ENCODE peak calls at places on chromosomes 5 and 9, in seven cellular contexts. One of them, this sample, is unnamed.

GRCh38 chr9:78906356-78906755 is 609.4 kb downstream of the PSAT1 start:
- DNase-seq in kidney glomerular epithelial cell: no peak
- DNase-seq in stimulated activated CD8-positive, alpha-beta memory T cell treated with anti-CD3 and anti-CD28 coated beads, Interleukin-12 subunit alpha, Interleukin-12 subunit beta, amount 100 ng/mL, for 1 hour: no peak
- DNase-seq in ELR: peak; percentile 19
- DNase-seq in amniotic stem cell: no peak
- DNase-seq in GDM1: no peak
- DNase-seq in NCI-H2081: no peak
- DNase-seq in this sample: no peak

GRCh38 chr5:78594946-78595921 is 53.3 kb downstream of the LHFPL2 start:
- DNase-seq in ELR: peak; percentile 99
- DNase-seq in amniotic stem cell: peak; percentile 80
- DNase-seq in NCI-H2081: no peak
- DNase-seq in kidney glomerular epithelial cell: peak; percentile 100
- DNase-seq in stimulated activated CD8-positive, alpha-beta memory T cell treated with anti-CD3 and anti-CD28 coated beads, Interleukin-12 subunit alpha, Interleukin-12 subunit beta, amount 100 ng/mL, for 1 hour: no peak
- DNase-seq in GDM1: no peak
- DNase-seq in this sample: peak; percentile 83

GRCh38 chr5:73735032-73735734 is 109.2 kb downstream of the ARHGEF28 start:
- DNase-seq in stimulated activated CD8-positive, alpha-beta memory T cell treated with anti-CD3 and anti-CD28 coated beads, Interleukin-12 subunit alpha, Interleukin-12 subunit beta, amount 100 ng/mL, for 1 hour: no peak
- DNase-seq in GDM1: no peak
- DNase-seq in ELR: no peak
- DNase-seq in kidney glomerular epithelial cell: no peak
- DNase-seq in amniotic stem cell: no peak
- DNase-seq in NCI-H2081: no peak
- DNase-seq in this sample: no peak

GRCh38 chr9:27090716-27091115 is 18.3 kb upstream of the TEK start:
- DNase-seq in NCI-H2081: no peak
- DNase-seq in ELR: no peak
- DNase-seq in stimulated activated CD8-positive, alpha-beta memory T cell treated with anti-CD3 and anti-CD28 coated beads, Interleukin-12 subunit alpha, Interleukin-12 subunit beta, amount 100 ng/mL, for 1 hour: no peak
- DNase-seq in kidney glomerular epithelial cell: no peak
- DNase-seq in amniotic stem cell: no peak
- DNase-seq in GDM1: no peak
- DNase-seq in this sample: no peak

GRCh38 chr5:151288180-151288579 is 15.4 kb downstream of the SLC36A3 start:
- DNase-seq in NCI-H2081: no peak
- DNase-seq in amniotic stem cell: no peak
- DNase-seq in GDM1: no peak
- DNase-seq in stimulated activated CD8-positive, alpha-beta memory T cell treated with anti-CD3 and anti-CD28 coated beads, Interleukin-12 subunit alpha, Interleukin-12 subunit beta, amount 100 ng/mL, for 1 hour: no peak
- DNase-seq in kidney glomerular epithelial cell: peak; percentile 12
- DNase-seq in ELR: peak; percentile 15
- DNase-seq in this sample: no peak

GRCh38 chr5:150665044-150665443 is 4.0 kb downstream of the MYOZ3 start:
- DNase-seq in NCI-H2081: no peak
- DNase-seq in stimulated activated CD8-positive, alpha-beta memory T cell treated with anti-CD3 and anti-CD28 coated beads, Interleukin-12 subunit alpha, Interleukin-12 subunit beta, amount 100 ng/mL, for 1 hour: no peak
- DNase-seq in amniotic stem cell: no peak
- DNase-seq in ELR: no peak
- DNase-seq in kidney glomerular epithelial cell: no peak
- DNase-seq in GDM1: no peak
- DNase-seq in this sample: no peak

GRCh38 chr5:153707626-153708025 is 217.2 kb downstream of the GRIA1 start:
- DNase-seq in amniotic stem cell: no peak
- DNase-seq in ELR: no peak
- DNase-seq in stimulated activated CD8-positive, alpha-beta memory T cell treated with anti-CD3 and anti-CD28 coated beads, Interleukin-12 subunit alpha, Interleukin-12 subunit beta, amount 100 ng/mL, for 1 hour: no peak
- DNase-seq in NCI-H2081: no peak
- DNase-seq in GDM1: no peak
- DNase-seq in kidney glomerular epithelial cell: no peak
- DNase-seq in this sample: no peak

GRCh38 chr5:61228691-61229280 is 66.5 kb upstream of the SMIM15 start:
- DNase-seq in amniotic stem cell: no peak
- DNase-seq in NCI-H2081: no peak
- DNase-seq in stimulated activated CD8-positive, alpha-beta memory T cell treated with anti-CD3 and anti-CD28 coated beads, Interleukin-12 subunit alpha, Interleukin-12 subunit beta, amount 100 ng/mL, for 1 hour: no peak
- DNase-seq in ELR: peak; percentile 38
- DNase-seq in GDM1: no peak
- DNase-seq in kidney glomerular epithelial cell: no peak
- DNase-seq in this sample: no peak

GRCh38 chr9:114237781-114238180 is 82.4 kb downstream of the COL27A1 start:
- DNase-seq in GDM1: no peak
- DNase-seq in amniotic stem cell: no peak
- DNase-seq in NCI-H2081: no peak
- DNase-seq in stimulated activated CD8-positive, alpha-beta memory T cell treated with anti-CD3 and anti-CD28 coated beads, Interleukin-12 subunit alpha, Interleukin-12 subunit beta, amount 100 ng/mL, for 1 hour: no peak
- DNase-seq in ELR: no peak
- DNase-seq in kidney glomerular epithelial cell: no peak
- DNase-seq in this sample: no peak

GRCh38 chr5:150541895-150542294 is 34.0 kb downstream of the NDST1 start:
- DNase-seq in kidney glomerular epithelial cell: no peak
- DNase-seq in ELR: peak; percentile 65
- DNase-seq in NCI-H2081: no peak
- DNase-seq in amniotic stem cell: no peak
- DNase-seq in stimulated activated CD8-positive, alpha-beta memory T cell treated with anti-CD3 and anti-CD28 coated beads, Interleukin-12 subunit alpha, Interleukin-12 subunit beta, amount 100 ng/mL, for 1 hour: no peak
- DNase-seq in GDM1: no peak
- DNase-seq in this sample: no peak

GRCh38 chr5:129820-130219 is 37.9 kb downstream of the PLEKHG4B start:
- DNase-seq in GDM1: no peak
- DNase-seq in amniotic stem cell: no peak
- DNase-seq in ELR: peak; percentile 85
- DNase-seq in NCI-H2081: no peak
- DNase-seq in kidney glomerular epithelial cell: no peak
- DNase-seq in stimulated activated CD8-positive, alpha-beta memory T cell treated with anti-CD3 and anti-CD28 coated beads, Interleukin-12 subunit alpha, Interleukin-12 subunit beta, amount 100 ng/mL, for 1 hour: no peak
- DNase-seq in this sample: peak; percentile 68

GRCh38 chr5:136053336-136054121 is 24.7 kb downstream of the TGFBI start:
- DNase-seq in ELR: peak; percentile 99
- DNase-seq in NCI-H2081: no peak
- DNase-seq in GDM1: no peak
- DNase-seq in kidney glomerular epithelial cell: peak; percentile 96
- DNase-seq in stimulated activated CD8-positive, alpha-beta memory T cell treated with anti-CD3 and anti-CD28 coated beads, Interleukin-12 subunit alpha, Interleukin-12 subunit beta, amount 100 ng/mL, for 1 hour: no peak
- DNase-seq in amniotic stem cell: peak; percentile 94
- DNase-seq in this sample: peak; percentile 98

GRCh38 chr5:67043789-67044511 is 152.6 kb downstream of the CD180 start:
- DNase-seq in GDM1: no peak
- DNase-seq in amniotic stem cell: no peak
- DNase-seq in ELR: no peak
- DNase-seq in stimulated activated CD8-positive, alpha-beta memory T cell treated with anti-CD3 and anti-CD28 coated beads, Interleukin-12 subunit alpha, Interleukin-12 subunit beta, amount 100 ng/mL, for 1 hour: no peak
- DNase-seq in NCI-H2081: no peak
- DNase-seq in kidney glomerular epithelial cell: no peak
- DNase-seq in this sample: no peak

GRCh38 chr5:79890119-79890870 is 100.8 kb downstream of the MTX3 start:
- DNase-seq in NCI-H2081: no peak
- DNase-seq in stimulated activated CD8-positive, alpha-beta memory T cell treated with anti-CD3 and anti-CD28 coated beads, Interleukin-12 subunit alpha, Interleukin-12 subunit beta, amount 100 ng/mL, for 1 hour: no peak
- DNase-seq in GDM1: no peak
- DNase-seq in amniotic stem cell: no peak
- DNase-seq in ELR: no peak
- DNase-seq in kidney glomerular epithelial cell: no peak
- DNase-seq in this sample: no peak

GRCh38 chr9:130288926-130289705 is 23.6 kb downstream of the HMCN2 start:
- DNase-seq in stimulated activated CD8-positive, alpha-beta memory T cell treated with anti-CD3 and anti-CD28 coated beads, Interleukin-12 subunit alpha, Interleukin-12 subunit beta, amount 100 ng/mL, for 1 hour: no peak
- DNase-seq in ELR: no peak
- DNase-seq in GDM1: no peak
- DNase-seq in kidney glomerular epithelial cell: no peak
- DNase-seq in NCI-H2081: no peak
- DNase-seq in amniotic stem cell: no peak
- DNase-seq in this sample: no peak

GRCh38 chr9:100919526-100919925 is 109.0 kb upstream of the PLPPR1 start:
- DNase-seq in amniotic stem cell: no peak
- DNase-seq in stimulated activated CD8-positive, alpha-beta memory T cell treated with anti-CD3 and anti-CD28 coated beads, Interleukin-12 subunit alpha, Interleukin-12 subunit beta, amount 100 ng/mL, for 1 hour: no peak
- DNase-seq in ELR: no peak
- DNase-seq in kidney glomerular epithelial cell: no peak
- DNase-seq in NCI-H2081: no peak
- DNase-seq in GDM1: no peak
- DNase-seq in this sample: no peak

GRCh38 chr5:136036991-136037705 is 8.4 kb downstream of the TGFBI start:
- DNase-seq in ELR: peak; percentile 93
- DNase-seq in GDM1: peak; percentile 49
- DNase-seq in kidney glomerular epithelial cell: peak; percentile 29
- DNase-seq in NCI-H2081: peak; percentile 74
- DNase-seq in amniotic stem cell: no peak
- DNase-seq in stimulated activated CD8-positive, alpha-beta memory T cell treated with anti-CD3 and anti-CD28 coated beads, Interleukin-12 subunit alpha, Interleukin-12 subunit beta, amount 100 ng/mL, for 1 hour: no peak
- DNase-seq in this sample: peak; percentile 81

GRCh38 chr9:89418112-89418872 is 79.6 kb downstream of the SEMA4D start:
- DNase-seq in ELR: no peak
- DNase-seq in amniotic stem cell: no peak
- DNase-seq in kidney glomerular epithelial cell: no peak
- DNase-seq in NCI-H2081: no peak
- DNase-seq in GDM1: no peak
- DNase-seq in stimulated activated CD8-positive, alpha-beta memory T cell treated with anti-CD3 and anti-CD28 coated beads, Interleukin-12 subunit alpha, Interleukin-12 subunit beta, amount 100 ng/mL, for 1 hour: no peak
- DNase-seq in this sample: no peak

GRCh38 chr5:145752947-145753346 is 82.2 kb downstream of the PRELID2 start:
- DNase-seq in kidney glomerular epithelial cell: no peak
- DNase-seq in amniotic stem cell: peak; percentile 5
- DNase-seq in stimulated activated CD8-positive, alpha-beta memory T cell treated with anti-CD3 and anti-CD28 coated beads, Interleukin-12 subunit alpha, Interleukin-12 subunit beta, amount 100 ng/mL, for 1 hour: no peak
- DNase-seq in GDM1: no peak
- DNase-seq in ELR: peak; percentile 15
- DNase-seq in NCI-H2081: no peak
- DNase-seq in this sample: no peak

GRCh38 chr5:149993471-149993870 is 7.0 kb downstream of the TIGD6 start:
- DNase-seq in GDM1: no peak
- DNase-seq in stimulated activated CD8-positive, alpha-beta memory T cell treated with anti-CD3 and anti-CD28 coated beads, Interleukin-12 subunit alpha, Interleukin-12 subunit beta, amount 100 ng/mL, for 1 hour: no peak
- DNase-seq in kidney glomerular epithelial cell: no peak
- DNase-seq in ELR: no peak
- DNase-seq in amniotic stem cell: no peak
- DNase-seq in NCI-H2081: no peak
- DNase-seq in this sample: no peak

GRCh38 chr9:18359335-18359734 is 114.6 kb upstream of the ADAMTSL1 start:
- DNase-seq in ELR: peak; percentile 79
- DNase-seq in kidney glomerular epithelial cell: no peak
- DNase-seq in stimulated activated CD8-positive, alpha-beta memory T cell treated with anti-CD3 and anti-CD28 coated beads, Interleukin-12 subunit alpha, Interleukin-12 subunit beta, amount 100 ng/mL, for 1 hour: no peak
- DNase-seq in GDM1: no peak
- DNase-seq in amniotic stem cell: no peak
- DNase-seq in NCI-H2081: no peak
- DNase-seq in this sample: no peak

GRCh38 chr9:93129286-93129685 is 4.8 kb downstream of the NINJ1 start:
- DNase-seq in NCI-H2081: no peak
- DNase-seq in amniotic stem cell: no peak
- DNase-seq in ELR: no peak
- DNase-seq in GDM1: no peak
- DNase-seq in stimulated activated CD8-positive, alpha-beta memory T cell treated with anti-CD3 and anti-CD28 coated beads, Interleukin-12 subunit alpha, Interleukin-12 subunit beta, amount 100 ng/mL, for 1 hour: no peak
- DNase-seq in kidney glomerular epithelial cell: no peak
- DNase-seq in this sample: no peak

GRCh38 chr5:76715734-76716455 is at the start of gene F2R:
- DNase-seq in ELR: peak; percentile 84
- DNase-seq in stimulated activated CD8-positive, alpha-beta memory T cell treated with anti-CD3 and anti-CD28 coated beads, Interleukin-12 subunit alpha, Interleukin-12 subunit beta, amount 100 ng/mL, for 1 hour: peak; percentile 33
- DNase-seq in amniotic stem cell: no peak
- DNase-seq in kidney glomerular epithelial cell: peak; percentile 52
- DNase-seq in GDM1: peak; percentile 66
- DNase-seq in NCI-H2081: peak; percentile 27
- DNase-seq in this sample: peak; percentile 89

GRCh38 chr5:132055808-132056609 is 4.4 kb upstream of the IL3 start:
- DNase-seq in amniotic stem cell: no peak
- DNase-seq in NCI-H2081: no peak
- DNase-seq in stimulated activated CD8-positive, alpha-beta memory T cell treated with anti-CD3 and anti-CD28 coated beads, Interleukin-12 subunit alpha, Interleukin-12 subunit beta, amount 100 ng/mL, for 1 hour: peak; percentile 46
- DNase-seq in GDM1: peak; percentile 51
- DNase-seq in ELR: no peak
- DNase-seq in kidney glomerular epithelial cell: no peak
- DNase-seq in this sample: no peak

GRCh38 chr9:73615557-73615956 is 463.9 kb downstream of the ANXA1 start:
- DNase-seq in stimulated activated CD8-positive, alpha-beta memory T cell treated with anti-CD3 and anti-CD28 coated beads, Interleukin-12 subunit alpha, Interleukin-12 subunit beta, amount 100 ng/mL, for 1 hour: no peak
- DNase-seq in ELR: no peak
- DNase-seq in GDM1: no peak
- DNase-seq in kidney glomerular epithelial cell: no peak
- DNase-seq in NCI-H2081: no peak
- DNase-seq in amniotic stem cell: no peak
- DNase-seq in this sample: no peak

GRCh38 chr5:149143470-149143869 is 2.2 kb downstream of the ABLIM3 start:
- DNase-seq in amniotic stem cell: peak; percentile 62
- DNase-seq in GDM1: no peak
- DNase-seq in kidney glomerular epithelial cell: no peak
- DNase-seq in ELR: peak; percentile 83
- DNase-seq in stimulated activated CD8-positive, alpha-beta memory T cell treated with anti-CD3 and anti-CD28 coated beads, Interleukin-12 subunit alpha, Interleukin-12 subunit beta, amount 100 ng/mL, for 1 hour: no peak
- DNase-seq in NCI-H2081: no peak
- DNase-seq in this sample: peak; percentile 74

GRCh38 chr5:43098064-43098463 is 22.6 kb upstream of the ZNF131 start:
- DNase-seq in NCI-H2081: no peak
- DNase-seq in stimulated activated CD8-positive, alpha-beta memory T cell treated with anti-CD3 and anti-CD28 coated beads, Interleukin-12 subunit alpha, Interleukin-12 subunit beta, amount 100 ng/mL, for 1 hour: no peak
- DNase-seq in kidney glomerular epithelial cell: no peak
- DNase-seq in GDM1: no peak
- DNase-seq in amniotic stem cell: no peak
- DNase-seq in ELR: no peak
- DNase-seq in this sample: no peak

GRCh38 chr5:93330506-93330905 is 250.5 kb downstream of the NR2F1-AS1 start:
- DNase-seq in NCI-H2081: no peak
- DNase-seq in amniotic stem cell: no peak
- DNase-seq in stimulated activated CD8-positive, alpha-beta memory T cell treated with anti-CD3 and anti-CD28 coated beads, Interleukin-12 subunit alpha, Interleukin-12 subunit beta, amount 100 ng/mL, for 1 hour: no peak
- DNase-seq in kidney glomerular epithelial cell: no peak
- DNase-seq in ELR: peak; percentile 85
- DNase-seq in GDM1: no peak
- DNase-seq in this sample: no peak

GRCh38 chr9:131627846-131628820 is 82.8 kb downstream of the PRRT1B start:
- DNase-seq in kidney glomerular epithelial cell: no peak
- DNase-seq in stimulated activated CD8-positive, alpha-beta memory T cell treated with anti-CD3 and anti-CD28 coated beads, Interleukin-12 subunit alpha, Interleukin-12 subunit beta, amount 100 ng/mL, for 1 hour: peak; percentile 18
- DNase-seq in GDM1: no peak
- DNase-seq in NCI-H2081: no peak
- DNase-seq in amniotic stem cell: no peak
- DNase-seq in ELR: no peak
- DNase-seq in this sample: peak; percentile 65

GRCh38 chr9:77899679-77900354 is 131.8 kb downstream of the GNAQ start:
- DNase-seq in stimulated activated CD8-positive, alpha-beta memory T cell treated with anti-CD3 and anti-CD28 coated beads, Interleukin-12 subunit alpha, Interleukin-12 subunit beta, amount 100 ng/mL, for 1 hour: no peak
- DNase-seq in GDM1: no peak
- DNase-seq in amniotic stem cell: peak; percentile 57
- DNase-seq in kidney glomerular epithelial cell: peak; percentile 42
- DNase-seq in ELR: peak; percentile 88
- DNase-seq in NCI-H2081: no peak
- DNase-seq in this sample: no peak

GRCh38 chr5:74947961-74948613 is 81.9 kb upstream of the FAM169A start:
- DNase-seq in kidney glomerular epithelial cell: peak; percentile 68
- DNase-seq in ELR: peak; percentile 19
- DNase-seq in GDM1: no peak
- DNase-seq in amniotic stem cell: no peak
- DNase-seq in stimulated activated CD8-positive, alpha-beta memory T cell treated with anti-CD3 and anti-CD28 coated beads, Interleukin-12 subunit alpha, Interleukin-12 subunit beta, amount 100 ng/mL, for 1 hour: no peak
- DNase-seq in NCI-H2081: no peak
- DNase-seq in this sample: no peak

GRCh38 chr5:175654346-175654745 is 3.5 kb upstream of the HRH2 start:
- DNase-seq in GDM1: no peak
- DNase-seq in ELR: no peak
- DNase-seq in amniotic stem cell: no peak
- DNase-seq in NCI-H2081: no peak
- DNase-seq in stimulated activated CD8-positive, alpha-beta memory T cell treated with anti-CD3 and anti-CD28 coated beads, Interleukin-12 subunit alpha, Interleukin-12 subunit beta, amount 100 ng/mL, for 1 hour: no peak
- DNase-seq in kidney glomerular epithelial cell: no peak
- DNase-seq in this sample: no peak

GRCh38 chr5:172795401-172795977 is 24.5 kb upstream of the DUSP1 start:
- DNase-seq in stimulated activated CD8-positive, alpha-beta memory T cell treated with anti-CD3 and anti-CD28 coated beads, Interleukin-12 subunit alpha, Interleukin-12 subunit beta, amount 100 ng/mL, for 1 hour: no peak
- DNase-seq in GDM1: no peak
- DNase-seq in kidney glomerular epithelial cell: peak; percentile 96
- DNase-seq in NCI-H2081: no peak
- DNase-seq in ELR: peak; percentile 93
- DNase-seq in amniotic stem cell: peak; percentile 39
- DNase-seq in this sample: peak; percentile 94

GRCh38 chr9:71758785-71759184 is 9.5 kb downstream of the CEMIP2 start:
- DNase-seq in GDM1: no peak
- DNase-seq in ELR: peak; percentile 57
- DNase-seq in kidney glomerular epithelial cell: peak; percentile 9
- DNase-seq in stimulated activated CD8-positive, alpha-beta memory T cell treated with anti-CD3 and anti-CD28 coated beads, Interleukin-12 subunit alpha, Interleukin-12 subunit beta, amount 100 ng/mL, for 1 hour: no peak
- DNase-seq in NCI-H2081: peak; percentile 15
- DNase-seq in amniotic stem cell: no peak
- DNase-seq in this sample: no peak

GRCh38 chr5:96817496-96817895 is 9.8 kb upstream of the ERAP1 start:
- DNase-seq in NCI-H2081: no peak
- DNase-seq in kidney glomerular epithelial cell: no peak
- DNase-seq in amniotic stem cell: no peak
- DNase-seq in stimulated activated CD8-positive, alpha-beta memory T cell treated with anti-CD3 and anti-CD28 coated beads, Interleukin-12 subunit alpha, Interleukin-12 subunit beta, amount 100 ng/mL, for 1 hour: no peak
- DNase-seq in ELR: no peak
- DNase-seq in GDM1: no peak
- DNase-seq in this sample: no peak

GRCh38 chr5:79109527-79110492 is 1.8 kb upstream of the BHMT start:
- DNase-seq in amniotic stem cell: no peak
- DNase-seq in GDM1: no peak
- DNase-seq in stimulated activated CD8-positive, alpha-beta memory T cell treated with anti-CD3 and anti-CD28 coated beads, Interleukin-12 subunit alpha, Interleukin-12 subunit beta, amount 100 ng/mL, for 1 hour: no peak
- DNase-seq in NCI-H2081: no peak
- DNase-seq in ELR: peak; percentile 19
- DNase-seq in kidney glomerular epithelial cell: no peak
- DNase-seq in this sample: no peak

GRCh38 chr9:727767-728166 is 113.7 kb upstream of the DMRT1 start:
- DNase-seq in amniotic stem cell: no peak
- DNase-seq in GDM1: no peak
- DNase-seq in ELR: no peak
- DNase-seq in NCI-H2081: no peak
- DNase-seq in kidney glomerular epithelial cell: no peak
- DNase-seq in stimulated activated CD8-positive, alpha-beta memory T cell treated with anti-CD3 and anti-CD28 coated beads, Interleukin-12 subunit alpha, Interleukin-12 subunit beta, amount 100 ng/mL, for 1 hour: no peak
- DNase-seq in this sample: no peak

This sample was measured in SJSA1.